ENCODE peak calls at places on chromosomes 2 and 18, in six cellular contexts. B, T, U, A, I and M are unnamed samples.

GRCh38 chr2:179017958-179018357 is 32.0 kb downstream of the CCDC141 start:
- DNase-seq in B (no peak), T (no peak), U (no peak), A (no peak), I (no peak), M (no peak)

GRCh38 chr2:137952586-137953129 is 11.6 kb upstream of the HNMT start:
- DNase-seq in B (no peak), T (peak; percentile 69), U (peak; percentile 39), A (no peak), I (no peak), M (no peak)

GRCh38 chr2:219350938-219351280 is 18.4 kb upstream of the RESP18 start:
- DNase-seq in B (no peak), T (peak; percentile 20), U (peak; percentile 89), A (no peak), I (no peak), M (peak; percentile 66)

GRCh38 chr2:85132834-85133637 is at the start of gene TCF7L1:
- DNase-seq in B (no peak), T (peak; percentile 80), U (peak; percentile 89), A (peak; percentile 91), I (peak; percentile 61), M (peak; percentile 96)

GRCh38 chr2:23445450-23445868 is 60.5 kb downstream of the KLHL29 start:
- DNase-seq in B (no peak), T (peak; percentile 57), U (no peak), A (no peak), I (no peak), M (no peak)

GRCh38 chr18:13112982-13113381 is 105.6 kb upstream of the LDLRAD4 start:
- DNase-seq in B (no peak), T (no peak), U (peak; percentile 94), A (no peak), I (no peak), M (peak; percentile 91)

GRCh38 chr2:177474904-177475474 is 82.4 kb downstream of the AGPS start:
- DNase-seq in B (no peak), T (peak; percentile 47), U (peak; percentile 82), A (no peak), I (no peak), M (no peak)

GRCh38 chr2:234324151-234324550 is 172.7 kb downstream of the ARL4C start:
- DNase-seq in B (no peak), T (no peak), U (no peak), A (no peak), I (no peak), M (no peak)

GRCh38 chr2:44430340-44430739 is 68.6 kb downstream of the CAMKMT start:
- DNase-seq in B (no peak), T (no peak), U (peak; percentile 70), A (no peak), I (no peak), M (peak; percentile 79)

GRCh38 chr18:21896732-21897336 is 156.2 kb downstream of the MIB1 start:
- DNase-seq in B (no peak), T (no peak), U (no peak), A (no peak), I (no peak), M (no peak)

GRCh38 chr2:45180033-45180746 is 170.9 kb upstream of the SIX2 start:
- DNase-seq in B (no peak), T (peak; percentile 83), U (peak; percentile 43), A (no peak), I (no peak), M (no peak)

GRCh38 chr2:189824694-189825396 is 40.6 kb downstream of the PMS1 start:
- DNase-seq in B (no peak), T (no peak), U (no peak), A (no peak), I (no peak), M (no peak)

GRCh38 chr18:23380001-23380550 is 73.0 kb upstream of the RIOK3 start:
- DNase-seq in B (no peak), T (peak; percentile 47), U (peak; percentile 59), A (no peak), I (no peak), M (no peak)

GRCh38 chr2:19435815-19436214 is 77.4 kb upstream of the OSR1 start:
- DNase-seq in B (no peak), T (no peak), U (peak; percentile 60), A (no peak), I (no peak), M (no peak)

GRCh38 chr18:63492851-63493250 is 16.1 kb downstream of the SERPINB5 start:
- DNase-seq in B (no peak), T (no peak), U (no peak), A (no peak), I (no peak), M (no peak)

GRCh38 chr2:95057535-95058453 is 32.3 kb downstream of the MAL start:
- DNase-seq in B (no peak), T (no peak), U (no peak), A (no peak), I (no peak), M (no peak)

GRCh38 chr18:55633032-55633431 is 45.0 kb upstream of the TCF4 start:
- DNase-seq in B (no peak), T (peak; percentile 29), U (no peak), A (no peak), I (no peak), M (no peak)

GRCh38 chr2:54704238-54704637 is 19.2 kb upstream of the EML6 start:
- DNase-seq in B (no peak), T (no peak), U (peak; percentile 21), A (no peak), I (no peak), M (no peak)

GRCh38 chr2:231780123-231780908 is 766 bp downstream of the PDE6D start:
- DNase-seq in B (no peak), T (peak; percentile 27), U (peak; percentile 65), A (peak; percentile 48), I (no peak), M (peak; percentile 69)

GRCh38 chr2:65032016-65032975 is 23.9 kb upstream of the CEP68 start:
- DNase-seq in B (no peak), T (no peak), U (no peak), A (no peak), I (no peak), M (no peak)

GRCh38 chr18:13452851-13453524 is 234.4 kb downstream of the LDLRAD4 start:
- DNase-seq in B (no peak), T (no peak), U (peak; percentile 66), A (no peak), I (no peak), M (no peak)

GRCh38 chr2:127525692-127526141 is 572 bp downstream of the IWS1 start:
- DNase-seq in B (no peak), T (peak; percentile 18), U (peak; percentile 73), A (no peak), I (no peak), M (peak; percentile 42)

GRCh38 chr2:146847846-146848245 is 997.0 kb upstream of the ACVR2A start:
- DNase-seq in B (no peak), T (no peak), U (no peak), A (no peak), I (no peak), M (no peak)

GRCh38 chr2:206971805-206972204 is 32.5 kb downstream of the CPO start:
- DNase-seq in B (no peak), T (peak; percentile 30), U (no peak), A (peak; percentile 76), I (no peak), M (no peak)

GRCh38 chr2:150626934-150627336 is 139.5 kb upstream of the RND3 start:
- DNase-seq in B (no peak), T (peak; percentile 56), U (no peak), A (no peak), I (no peak), M (peak; percentile 39)

GRCh38 chr2:54429811-54430600 is 26.1 kb upstream of the SPTBN1 start:
- DNase-seq in B (no peak), T (no peak), U (peak; percentile 10), A (no peak), I (no peak), M (no peak)

GRCh38 chr2:128630974-128631697 is 312.5 kb upstream of the HS6ST1 start:
- DNase-seq in B (no peak), T (no peak), U (no peak), A (peak; percentile 9), I (no peak), M (no peak)

GRCh38 chr2:162242586-162243304 is 500 bp downstream of the FAP start:
- DNase-seq in B (no peak), T (peak; percentile 24), U (no peak), A (no peak), I (no peak), M (peak; percentile 41)

GRCh38 chr2:152558174-152559091 is 158.8 kb downstream of the PRPF40A start:
- DNase-seq in B (no peak), T (peak; percentile 92), U (no peak), A (no peak), I (no peak), M (no peak)

GRCh38 chr2:30204281-30204680 is 27.1 kb upstream of the LBH start:
- DNase-seq in B (no peak), T (no peak), U (no peak), A (no peak), I (no peak), M (no peak)

GRCh38 chr2:228048838-228049490 is 132.5 kb downstream of the SPHKAP start:
- DNase-seq in B (no peak), T (peak; percentile 34), U (peak; percentile 76), A (no peak), I (peak; percentile 10), M (peak; percentile 75)

GRCh38 chr2:112623913-112624777 is 21.6 kb upstream of the SLC20A1 start:
- DNase-seq in B (peak; percentile 71), T (peak; percentile 49), U (no peak), A (peak; percentile 67), I (no peak), M (no peak)

GRCh38 chr2:239678186-239678490 is 277.3 kb upstream of the HDAC4 start:
- DNase-seq in B (no peak), T (no peak), U (no peak), A (no peak), I (no peak), M (no peak)

GRCh38 chr18:3060667-3061580 is 48.0 kb upstream of the LPIN2 start:
- DNase-seq in B (no peak), T (no peak), U (no peak), A (no peak), I (no peak), M (no peak)

GRCh38 chr2:233819884-233820765 is 34.2 kb downstream of the HJURP start:
- DNase-seq in B (no peak), T (no peak), U (no peak), A (peak; percentile 34), I (no peak), M (no peak)

GRCh38 chr2:105301646-105302045 is 27.9 kb downstream of the TGFBRAP1 start:
- DNase-seq in B (no peak), T (no peak), U (no peak), A (no peak), I (no peak), M (no peak)

GRCh38 chr2:39433586-39434195 is 3.4 kb downstream of the MAP4K3 start:
- DNase-seq in B (no peak), T (no peak), U (no peak), A (no peak), I (no peak), M (no peak)

GRCh38 chr18:26453370-26454030 is 94.9 kb downstream of the KCTD1 start:
- DNase-seq in B (no peak), T (no peak), U (no peak), A (no peak), I (peak; percentile 3), M (no peak)

GRCh38 chr2:112692496-112692911 is 28.3 kb upstream of the NT5DC4 start:
- DNase-seq in B (peak; percentile 35), T (peak; percentile 93), U (peak; percentile 98), A (peak; percentile 72), I (peak; percentile 93), M (no peak)

GRCh38 chr2:68643011-68643873 is at the start of gene PROKR1:
- DNase-seq in B (no peak), T (peak; percentile 24), U (peak; percentile 77), A (peak; percentile 61), I (peak; percentile 25), M (peak; percentile 89)